ENCODE peak calls at places on chromosomes 6 and 20, in six cellular contexts. Z, L, J, Y, X and U are unnamed samples.

GRCh38 chr20:25452333-25452732 is 44.9 kb downstream of the GINS1 start:
- DNase-seq in Z (no peak), L (no peak), J (no peak), Y (no peak), X (no peak), U (no peak)

GRCh38 chr6:35392773-35393672 is 50.7 kb downstream of the PPARD start:
- DNase-seq in Z (no peak), L (no peak), J (no peak), Y (peak; percentile 75), X (no peak), U (no peak)

GRCh38 chr6:165458134-165458533 is 148.7 kb upstream of the C6orf118 start:
- DNase-seq in Z (no peak), L (no peak), J (no peak), Y (no peak), X (no peak), U (no peak)

GRCh38 chr6:30156262-30156599 is 4.8 kb downstream of the TRIM10 start:
- DNase-seq in Z (peak; percentile 39), L (peak; percentile 89), J (no peak), Y (peak; percentile 71), X (peak; percentile 87), U (no peak)

GRCh38 chr20:10553326-10553984 is 118.3 kb downstream of the SLX4IP start:
- DNase-seq in Z (peak; percentile 60), L (peak; percentile 70), J (peak; percentile 55), Y (peak; percentile 58), X (peak; percentile 74), U (peak; percentile 63)

GRCh38 chr20:46350201-46350985 is 42.1 kb upstream of the CDH22 start:
- DNase-seq in Z (no peak), L (no peak), J (peak; percentile 50), Y (peak; percentile 91), X (peak; percentile 37), U (no peak)

GRCh38 chr6:13349811-13350506 is 21.6 kb upstream of the TBC1D7 start:
- DNase-seq in Z (no peak), L (no peak), J (no peak), Y (no peak), X (no peak), U (no peak)

GRCh38 chr20:53077373-53078205 is 105.4 kb downstream of the TSHZ2 start:
- DNase-seq in Z (no peak), L (no peak), J (no peak), Y (no peak), X (no peak), U (peak; percentile 32)

DNA sequence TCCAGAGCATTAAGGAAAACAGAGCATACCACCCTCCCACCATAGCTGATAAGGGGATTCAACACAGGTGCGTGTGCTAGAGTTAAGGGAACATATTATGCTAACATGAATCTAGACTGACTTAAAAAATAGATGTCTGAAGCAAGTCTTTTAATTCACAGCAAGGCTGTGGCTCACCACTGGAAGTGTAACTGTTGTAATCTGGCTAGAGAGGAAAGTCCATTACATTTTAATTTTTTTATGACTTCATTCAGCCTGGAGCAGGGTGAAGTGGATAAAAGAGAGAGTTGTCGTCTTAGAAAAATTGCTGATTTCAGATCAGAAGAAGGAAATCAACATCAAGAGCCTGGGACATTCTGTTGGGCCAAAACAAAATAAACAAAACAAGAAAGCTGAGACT is 5.6 kb upstream of the SLC22A2 start:
- DNase-seq in Z (no peak), L (no peak), J (no peak), Y (no peak), X (no peak), U (no peak)
- H3K4me3 ChIP-seq in Z (no peak overlapping the region), L (no peak overlapping the region), J (no peak overlapping the region), Y (no peak overlapping the region), X (no peak overlapping the region), U (no peak overlapping the region)

GRCh38 chr20:64131406-64131805 is 24.0 kb upstream of the NPBWR2 start:
- DNase-seq in Z (no peak), L (peak; percentile 28), J (no peak), Y (no peak), X (no peak), U (no peak)
- TF ChIP-seq CTCF in Z (no peak), L (no peak), J (no peak), Y (no peak), X (no peak), U (no peak)

GRCh38 chr20:62807444-62808210 is 3.0 kb downstream of the OGFR start:
- DNase-seq in Z (no peak), L (no peak), J (no peak), Y (no peak), X (no peak), U (no peak)

GRCh38 chr20:62808211-62808865 is 3.7 kb downstream of the OGFR start:
- DNase-seq in Z (peak; percentile 73), L (peak; percentile 72), J (peak; percentile 70), Y (peak; percentile 76), X (peak; percentile 72), U (peak; percentile 77)

GRCh38 chr20:62811320-62811719 is 5.5 kb upstream of the COL9A3 start:
- DNase-seq in Z (no peak), L (no peak), J (no peak), Y (no peak), X (no peak), U (no peak)

GRCh38 chr20:62811720-62812119 is 5.1 kb upstream of the COL9A3 start:
- DNase-seq in Z (no peak), L (no peak), J (no peak), Y (no peak), X (no peak), U (no peak)

GRCh38 chr20:62809530-62810428 is 5.1 kb downstream of the OGFR start:
- DNase-seq in Z (no peak), L (no peak), J (no peak), Y (no peak), X (no peak), U (no peak)
- H3K36me3 ChIP-seq in Z (peaks cover 55% of the 10 kb centered on the region), L (peaks cover 36% of the 10 kb centered on the region), J (peaks cover 72% of the 10 kb centered on the region), Y (peaks cover 61% of the 10 kb centered on the region), X (peaks cover 34% of the 10 kb centered on the region), U (peaks cover 63% of the 10 kb centered on the region)

GRCh38 chr20:33444797-33445560 is 1.4 kb upstream of the SNTA1 start:
- DNase-seq in Z (peak; percentile 31), L (peak; percentile 32), J (peak; percentile 82), Y (peak; percentile 55), X (peak; percentile 23), U (no peak)
- H3K4me3 ChIP-seq in Z (peak overlapping the region; percentile 77), L (peak overlapping the region; percentile 71), J (peak overlapping the region; percentile 76), Y (peak overlapping the region; percentile 78), X (peak overlapping the region; percentile 63), U (peak overlapping the region; percentile 71)

DNA sequence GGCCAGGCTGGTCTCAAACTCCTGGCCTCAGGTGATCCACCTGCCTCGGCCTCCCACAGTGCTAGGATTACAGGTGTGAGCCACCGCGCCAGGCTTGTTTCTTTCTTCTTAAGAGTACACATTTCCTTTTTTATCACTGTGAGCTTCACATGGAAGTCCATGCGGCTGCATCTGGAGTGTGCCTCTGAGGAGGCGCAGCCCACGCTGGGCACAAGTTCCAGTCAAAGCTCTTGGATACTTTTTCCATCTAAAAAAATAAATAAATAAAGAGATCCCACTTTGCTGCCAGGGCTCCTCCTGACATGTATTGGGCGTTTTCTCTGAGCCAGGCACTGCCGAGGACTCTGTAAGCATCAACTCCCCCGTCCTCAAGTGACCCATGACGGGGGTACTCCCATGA is 123.0 kb downstream of the PREX1 start:
- DNase-seq in Z (no peak), L (no peak), J (no peak), Y (no peak), X (no peak), U (no peak)
- TF ChIP-seq CTCF in Z (no peak), L (no peak), J (no peak), Y (no peak), X (no peak), U (no peak)

DNA sequence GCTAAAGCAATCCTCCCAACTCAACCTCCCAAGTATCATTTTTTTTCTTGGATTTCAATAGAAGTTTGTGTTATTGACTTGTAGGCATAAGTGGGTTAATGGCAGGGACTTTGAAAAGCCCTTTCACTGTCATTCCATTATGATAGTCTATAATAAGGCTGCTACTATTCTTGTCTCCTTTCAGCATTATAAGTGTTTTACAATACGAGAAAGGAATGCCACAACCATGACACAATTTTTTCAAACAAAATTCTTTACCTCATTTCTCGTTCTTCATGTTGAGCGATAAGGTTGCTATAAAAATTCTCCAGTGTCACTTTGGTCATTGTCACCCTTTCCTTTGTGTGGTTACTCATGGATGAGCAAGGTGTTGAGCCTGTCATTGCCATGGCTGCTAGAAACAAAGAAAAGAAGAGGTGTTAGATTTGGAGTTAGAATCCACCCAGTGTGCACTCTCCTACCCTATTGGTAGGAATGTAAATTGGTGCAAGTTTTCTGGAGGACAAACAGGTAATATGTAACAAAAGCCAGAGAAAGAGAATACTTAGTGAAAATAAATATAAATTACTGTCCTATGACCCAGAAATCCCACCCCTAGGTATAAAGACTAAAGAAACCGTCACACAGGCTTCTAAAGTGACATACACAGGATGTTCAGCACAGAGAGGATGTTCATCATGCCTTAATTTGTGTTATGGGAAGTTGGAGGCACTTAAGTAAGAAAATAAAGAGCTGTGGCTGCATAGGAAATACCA is 7.3 kb downstream of the STK38 start:
- DNase-seq in Z (no peak), L (no peak), J (no peak), Y (no peak), X (no peak), U (no peak)
- H3K36me3 ChIP-seq in Z (peaks cover 59% of the 10 kb centered on the region), L (peaks cover 7% of the 10 kb centered on the region), J (peaks cover 90% of the 10 kb centered on the region), Y (peaks cover 57% of the 10 kb centered on the region), X (peaks cover 31% of the 10 kb centered on the region), U (no peaks in the 10 kb centered on the region)

GRCh38 chr20:18034039-18034438 is 23.7 kb downstream of the OVOL2 start:
- DNase-seq in Z (no peak), L (no peak), J (no peak), Y (no peak), X (no peak), U (no peak)

GRCh38 chr20:18032977-18033892 is 24.5 kb downstream of the OVOL2 start:
- DNase-seq in Z (no peak), L (peak; percentile 85), J (no peak), Y (no peak), X (peak; percentile 82), U (no peak)

GRCh38 chr20:18041462-18041861 is 16.3 kb downstream of the OVOL2 start:
- DNase-seq in Z (no peak), L (no peak), J (no peak), Y (no peak), X (no peak), U (no peak)

GRCh38 chr20:18042211-18042610 is 15.5 kb downstream of the OVOL2 start:
- DNase-seq in Z (no peak), L (no peak), J (no peak), Y (no peak), X (no peak), U (no peak)

GRCh38 chr20:18039063-18039462 is 18.7 kb downstream of the OVOL2 start:
- DNase-seq in Z (no peak), L (no peak), J (no peak), Y (no peak), X (no peak), U (no peak)
- H3K4me3 ChIP-seq in Z (no peak overlapping the region), L (no peak overlapping the region), J (no peak overlapping the region), Y (no peak overlapping the region), X (no peak overlapping the region), U (no peak overlapping the region)

GRCh38 chr6:110979565-110980096 is 2.2 kb upstream of the RPF2 start:
- DNase-seq in Z (no peak), L (no peak), J (no peak), Y (no peak), X (no peak), U (no peak)
- TF ChIP-seq CTCF in Z (no peak), L (no peak), J (no peak), Y (no peak), X (no peak), U (no peak)